ENCODE peak calls at places on chromosomes 6 and 20, in nine cellular contexts. S is tibial artery, Z is esophagus squamous epithelium, O is colonic mucosa, C is hepatocyte, B is A549, R is right atrium auricular region, I is endothelial cell, K is SK-N-SH. W is an unnamed sample.

GRCh38 chr20:41394931-41395668 is 28.5 kb upstream of the EMILIN3 start:
- DNase-seq in S (no peak), Z (no peak), O (no peak), C (no peak), B (no peak), R (peak; percentile 62), I (no peak), K (no peak), W (no peak)

GRCh38 chr6:163413345-163414116 is 987 bp upstream of the QKI start:
- DNase-seq in S (peak; percentile 79), Z (peak; percentile 24), O (peak; percentile 72), C (peak; percentile 95), B (peak; percentile 87), R (peak; percentile 89), I (peak; percentile 96), K (peak; percentile 99), W (peak; percentile 97)

GRCh38 chr20:24098886-24099285 is 110.3 kb upstream of the GGTLC1 start:
- DNase-seq in S (no peak), Z (no peak), O (no peak), C (peak; percentile 43), B (peak; percentile 27), R (no peak), I (no peak), K (no peak), W (no peak)

GRCh38 chr6:100479180-100480035 is 14.7 kb upstream of the SIM1 start:
- DNase-seq in S (no peak), Z (no peak), O (no peak), C (peak; percentile 63), B (peak; percentile 45), R (no peak), I (no peak), K (no peak), W (no peak)

GRCh38 chr20:41654884-41655283 is 36.7 kb upstream of the CHD6 start:
- DNase-seq in S (no peak), Z (no peak), O (no peak), C (peak; percentile 52), B (no peak), R (no peak), I (peak; percentile 43), K (no peak), W (no peak)

GRCh38 chr6:55868910-55869479 is 6.4 kb downstream of the BMP5 start:
- DNase-seq in S (no peak), Z (no peak), O (no peak), C (peak; percentile 34), B (peak; percentile 50), R (no peak), I (no peak), K (no peak), W (no peak)

GRCh38 chr20:37379967-37380828 is 34.3 kb downstream of the SRC start:
- DNase-seq in S (no peak), Z (no peak), O (peak; percentile 49), C (peak; percentile 68), B (peak; percentile 96), R (no peak), I (no peak), K (peak; percentile 3), W (no peak)

GRCh38 chr6:136964368-136964767 is 42.3 kb downstream of the SLC35D3 start:
- DNase-seq in S (no peak), Z (no peak), O (peak; percentile 90), C (no peak), B (no peak), R (no peak), I (no peak), K (no peak), W (no peak)

GRCh38 chr20:5848711-5849505 is 98.7 kb downstream of the SHLD1 start:
- DNase-seq in S (no peak), Z (no peak), O (no peak), C (no peak), B (no peak), R (no peak), I (no peak), K (no peak), W (no peak)

GRCh38 chr20:63055575-63056235 is 48.9 kb upstream of the BHLHE23 start:
- DNase-seq in S (peak; percentile 5), Z (no peak), O (no peak), C (no peak), B (no peak), R (no peak), I (no peak), K (no peak), W (peak; percentile 80)

GRCh38 chr6:14824835-14825223 is 421.0 kb upstream of the JARID2 start:
- DNase-seq in S (no peak), Z (no peak), O (peak; percentile 32), C (no peak), B (no peak), R (no peak), I (no peak), K (no peak), W (no peak)

GRCh38 chr20:21118782-21119181 is 7.1 kb upstream of the KIZ start:
- DNase-seq in S (no peak), Z (no peak), O (no peak), C (no peak), B (no peak), R (no peak), I (no peak), K (no peak), W (no peak)

GRCh38 chr20:53643031-53643832 is 49.6 kb upstream of the ZNF217 start:
- DNase-seq in S (no peak), Z (no peak), O (peak; percentile 67), C (peak; percentile 63), B (peak; percentile 87), R (no peak), I (no peak), K (no peak), W (no peak)

GRCh38 chr20:29689411-29690225 is 1567.8 kb upstream of the DEFB115 start:
- DNase-seq in S (peak; percentile 16), Z (no peak), O (no peak), C (no peak), B (no peak), R (no peak), I (no peak), K (peak; percentile 82), W (no peak)

GRCh38 chr6:108839068-108839467 is 9.2 kb upstream of the ARMC2 start:
- DNase-seq in S (no peak), Z (no peak), O (no peak), C (no peak), B (no peak), R (no peak), I (peak; percentile 16), K (peak; percentile 27), W (no peak)
- TF ChIP-seq CTCF in S (no peak), Z (no peak), O (no peak), C (no peak), B (no peak), R (no peak), I (no peak), K (no peak), W (no peak)

DNA sequence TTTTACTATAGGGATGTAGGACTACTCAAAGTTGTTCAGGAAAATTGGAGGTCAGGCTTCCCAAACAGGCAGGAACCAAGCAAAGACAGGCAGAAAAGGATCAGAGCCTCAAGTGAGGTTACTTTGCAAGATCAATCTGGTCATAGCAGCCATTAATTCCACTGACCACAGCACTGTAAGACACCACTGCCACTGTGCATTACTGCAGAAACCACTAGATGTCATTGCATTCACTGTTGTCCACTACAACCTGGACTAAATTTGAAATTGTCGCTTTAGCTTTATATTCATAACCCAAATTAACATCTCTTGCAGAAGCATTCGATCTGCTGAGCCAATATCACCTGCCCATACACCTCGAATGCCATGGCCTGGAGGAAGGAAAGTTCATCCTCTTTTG is 126.9 kb upstream of the UFL1 start:
- DNase-seq in S (no peak), Z (no peak), O (no peak), C (peak; percentile 19), B (peak; percentile 15), R (no peak), I (peak; percentile 5), K (peak; percentile 26), W (no peak)
- TF ChIP-seq CTCF in S (no peak), Z (no peak), O (no peak), C (peak; percentile 44), B (no peak), R (peak; percentile 37), I (no peak), K (peak; percentile 15), W (peak; percentile 24)

GRCh38 chr6:89239338-89239737 is 22.2 kb upstream of the GABRR1 start:
- DNase-seq in S (no peak), Z (no peak), O (no peak), C (no peak), B (no peak), R (no peak), I (peak; percentile 47), K (peak; percentile 34), W (no peak)
- TF ChIP-seq CTCF in S (no peak), Z (peak; percentile 25), O (peak; percentile 24), C (no peak), B (no peak), R (peak; percentile 22), I (peak; percentile 37), K (peak; percentile 37), W (peak; percentile 36)

GRCh38 chr6:157982580-157983438 is 1.1 kb downstream of the SYNJ2 start:
- DNase-seq in S (peak; percentile 44), Z (no peak), O (peak; percentile 62), C (no peak), B (peak; percentile 69), R (no peak), I (no peak), K (no peak), W (no peak)
- TF ChIP-seq CTCF in S (peak; percentile 33), Z (peak; percentile 18), O (peak; percentile 25), C (peak; percentile 27), B (peak; percentile 32), R (peak; percentile 23), I (no peak), K (peak; percentile 59), W (peak; percentile 62)

GRCh38 chr6:138403801-138404665 is at the start of gene HEBP2:
- DNase-seq in S (peak; percentile 94), Z (peak; percentile 85), O (peak; percentile 99), C (peak; percentile 97), B (peak; percentile 90), R (peak; percentile 93), I (peak; percentile 92), K (peak; percentile 96), W (peak; percentile 94)
- TF ChIP-seq CTCF in S (peak; percentile 40), Z (peak; percentile 59), O (peak; percentile 36), C (peak; percentile 68), B (peak; percentile 62), R (peak; percentile 84), I (peak; percentile 81), K (peak; percentile 52), W (peak; percentile 85)

DNA sequence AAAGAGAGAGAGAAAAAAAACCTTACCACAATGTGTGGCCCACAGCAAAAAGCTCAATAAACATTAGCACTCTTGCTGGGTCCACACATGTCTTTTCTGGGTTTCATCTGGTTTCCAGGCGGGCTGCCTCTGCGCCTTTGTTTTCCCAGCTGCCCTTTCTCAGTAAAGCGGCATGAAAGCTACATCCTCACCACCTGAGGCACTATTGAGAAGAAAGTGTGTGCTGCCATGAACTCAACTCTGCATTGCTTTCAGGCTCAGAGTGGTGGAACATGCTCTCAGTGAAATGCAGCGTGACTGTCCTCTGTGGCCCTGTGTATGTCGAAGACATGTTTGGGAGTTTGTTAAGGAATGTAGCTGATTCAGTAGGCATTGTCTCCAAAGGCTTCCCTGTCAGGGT is 102.3 kb downstream of the LYRM2 start:
- DNase-seq in S (no peak), Z (no peak), O (no peak), C (no peak), B (no peak), R (no peak), I (no peak), K (peak; percentile 48), W (no peak)
- TF ChIP-seq CTCF in S (no peak), Z (no peak), O (no peak), C (no peak), B (no peak), R (no peak), I (no peak), K (no peak), W (no peak)

GRCh38 chr6:115747719-115748118 is 313.0 kb downstream of the FRK start:
- DNase-seq in S (no peak), Z (no peak), O (no peak), C (no peak), B (no peak), R (no peak), I (no peak), K (no peak), W (no peak)
- TF ChIP-seq CTCF in S (no peak), Z (no peak), O (no peak), C (no peak), B (no peak), R (no peak), I (no peak), K (no peak), W (no peak)

W was measured in osteocyte.